ENCODE peak calls at places on chromosomes 5 and 9, in six cellular contexts. P is breast epithelium, T is ovary, B is IMR-90, W is HepG2, J is stomach. S is an unnamed sample. For H3K4me1, the result is how much of the 10 kb centered on the place peaks cover.

GRCh38 chr9:81028504-81028903 is 660.8 kb downstream of the TLE1 start:
- DNase-seq in P (no peak), T (no peak), B (peak), W (peak), J (no peak), S (no peak)

GRCh38 chr5:114101153-114101552 is 260.7 kb upstream of the KCNN2 start:
- DNase-seq in P (no peak), T (no peak), B (peak), W (peak), J (no peak), S (no peak)

GRCh38 chr9:90333226-90333625 is 309.4 kb downstream of the DIRAS2 start:
- DNase-seq in P (no peak), T (no peak), B (no peak), W (no peak), J (no peak), S (no peak)

GRCh38 chr9:3906437-3907213 is 380.8 kb upstream of the RFX3 start:
- DNase-seq in P (no peak), T (no peak), B (peak), W (no peak), J (no peak), S (no peak)

GRCh38 chr5:94082405-94082804 is 341.0 kb upstream of the POU5F2 start:
- DNase-seq in P (no peak), T (no peak), B (no peak), W (no peak), J (no peak), S (no peak)

GRCh38 chr5:137096149-137097103 is 402.7 kb downstream of the SPOCK1 start:
- DNase-seq in P (no peak), T (no peak), B (peak), W (no peak), J (no peak), S (no peak)

GRCh38 chr5:141040093-141040762 is 10.9 kb upstream of the PCDHB1 start:
- DNase-seq in P (no peak), T (peak), B (no peak), W (no peak), J (no peak), S (no peak)

GRCh38 chr5:38835887-38836286 is 9.9 kb upstream of the OSMR start:
- DNase-seq in P (no peak), T (no peak), B (peak), W (no peak), J (no peak), S (no peak)

GRCh38 chr9:64015136-64015535 is 1269.9 kb downstream of the FOXD4L5 start:
- DNase-seq in P (no peak), T (no peak), B (no peak), W (no peak), J (no peak), S (no peak)

GRCh38 chr5:92421937-92422336 is 1038.8 kb upstream of the ARRDC3 start:
- DNase-seq in P (no peak), T (no peak), B (no peak), W (no peak), J (no peak), S (no peak)

GRCh38 chr5:175671013-175671412 is 13.1 kb downstream of the HRH2 start:
- DNase-seq in P (no peak), T (no peak), B (no peak), W (no peak), J (peak), S (no peak)

GRCh38 chr5:116632890-116633289 is 58.3 kb upstream of the SEMA6A start:
- DNase-seq in P (no peak), T (no peak), B (no peak), W (no peak), J (no peak), S (no peak)

GRCh38 chr9:133982971-133983720 is 9.0 kb downstream of the VAV2 start:
- DNase-seq in P (no peak), T (no peak), B (no peak), W (no peak), J (no peak), S (no peak)

GRCh38 chr5:41927604-41928003 is 2.5 kb downstream of the FBXO4 start:
- DNase-seq in P (no peak), T (no peak), B (no peak), W (no peak), J (no peak), S (no peak)

GRCh38 chr9:100472725-100473261 is at the start of gene TMEFF1:
- DNase-seq in P (no peak), T (peak), B (peak), W (peak), J (peak), S (no peak)

GRCh38 chr5:79713727-79714126 is 24.1 kb downstream of the CMYA5 start:
- DNase-seq in P (no peak), T (no peak), B (no peak), W (no peak), J (no peak), S (no peak)

GRCh38 chr5:142866563-142867275 is 96.5 kb downstream of the ARHGAP26 start:
- DNase-seq in P (no peak), T (no peak), B (peak), W (peak), J (peak), S (no peak)
- H3K27ac ChIP-seq in P (no peak), T (no peak), B (no peak), W (no peak), J (peak), S (no peak)

GRCh38 chr5:150544606-150545219 is 36.8 kb downstream of the NDST1 start:
- DNase-seq in P (peak), T (peak), B (peak), W (peak), J (peak), S (peak)
- H3K4me1 ChIP-seq in P (under half), T (under half), B (under half), W (half or more), J (under half), S (under half)

DNA sequence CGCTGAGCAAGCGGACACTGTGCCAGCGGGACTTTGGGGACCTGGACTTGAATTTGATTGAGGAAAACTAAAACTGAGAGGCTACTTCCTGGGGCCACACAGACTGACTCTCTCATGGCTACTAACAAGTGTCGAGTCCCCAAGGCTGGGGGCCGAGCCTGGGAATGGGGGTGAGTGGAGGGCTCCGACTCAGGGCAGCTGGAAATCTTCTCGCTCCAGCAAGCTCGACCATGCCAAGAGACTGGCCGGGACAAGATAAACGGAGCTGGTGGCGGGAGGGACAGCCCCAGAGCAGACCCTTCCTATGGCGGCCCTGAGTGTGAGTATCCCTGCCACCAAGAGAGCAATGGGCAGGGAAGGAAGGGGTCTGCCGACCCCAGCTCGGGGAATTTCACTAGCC is 5.6 kb upstream of the KDM3B start:
- DNase-seq in P (no peak), T (no peak), B (no peak), W (no peak), J (no peak), S (no peak)
- TF ChIP-seq POLR2A in P (no peak), T (no peak), B (no peak), W (no peak), J (no peak), S (no peak)

GRCh38 chr9:110260911-110261310 is 4.6 kb upstream of the TXN start:
- DNase-seq in P (no peak), T (no peak), B (no peak), W (no peak), J (no peak), S (no peak)
- H3K27ac ChIP-seq in P (no peak), T (no peak), B (no peak), W (no peak), J (no peak), S (no peak)

GRCh38 chr5:65938256-65938655 is 11.9 kb downstream of the ERBIN start:
- DNase-seq in P (no peak), T (no peak), B (no peak), W (no peak), J (no peak), S (no peak)
- H3K4me1 ChIP-seq in P (under half), T (under half), B (under half), W (under half), J (under half), S (under half)

S was measured in gastrocnemius medialis.